ENCODE peak calls at places on chromosomes 16 and 17, in four cellular contexts. K, O, H and A are unnamed samples.

GRCh38 chr16:30846649-30847402 is 47.1 kb downstream of the BCL7C start:
- DNase-seq in K (no peak), O (no peak), H (no peak), A (no peak)

GRCh38 chr17:32269377-32269776 is 3.7 kb downstream of the RHBDL3 start:
- DNase-seq in K (no peak), O (no peak), H (no peak), A (no peak)

GRCh38 chr16:74562117-74562516 is 44.8 kb downstream of the GLG1 start:
- DNase-seq in K (no peak), O (no peak), H (no peak), A (no peak)

GRCh38 chr16:24670623-24671454 is 58.6 kb upstream of the TNRC6A start:
- DNase-seq in K (peak), O (peak), H (peak), A (peak)

GRCh38 chr17:38583833-38584349 is 21.9 kb downstream of the SRCIN1 start:
- DNase-seq in K (no peak), O (no peak), H (no peak), A (no peak)

GRCh38 chr16:47377156-47377555 is 83.7 kb downstream of the ITFG1 start:
- DNase-seq in K (no peak), O (no peak), H (no peak), A (no peak)

GRCh38 chr17:28119049-28119448 is 76.6 kb downstream of the NLK start:
- DNase-seq in K (no peak), O (no peak), H (no peak), A (no peak)

GRCh38 chr17:37124074-37124824 is 175.5 kb downstream of the AATF start:
- DNase-seq in K (no peak), O (no peak), H (no peak), A (no peak)

GRCh38 chr17:6461792-6462524 is 17.7 kb downstream of the PIMREG start:
- DNase-seq in K (no peak), O (no peak), H (no peak), A (no peak)

GRCh38 chr16:58026139-58026704 is 668 bp downstream of the MMP15 start:
- DNase-seq in K (peak), O (no peak), H (peak), A (no peak)

GRCh38 chr16:65116216-65116615 is 5.6 kb downstream of the CDH11 start:
- DNase-seq in K (no peak), O (no peak), H (no peak), A (no peak)

GRCh38 chr17:74354123-74354522 is 7.5 kb downstream of the BTBD17 start:
- DNase-seq in K (peak), O (no peak), H (no peak), A (no peak)

GRCh38 chr16:15653227-15653626 is 3.2 kb downstream of the NDE1 start:
- DNase-seq in K (peak), O (peak), H (no peak), A (no peak)

GRCh38 chr17:77634710-77635109 is 323.8 kb upstream of the TNRC6C start:
- DNase-seq in K (no peak), O (no peak), H (no peak), A (no peak)
- TF ChIP-seq CTCF in K (no peak), O (no peak), H (no peak), A (no peak)

DNA sequence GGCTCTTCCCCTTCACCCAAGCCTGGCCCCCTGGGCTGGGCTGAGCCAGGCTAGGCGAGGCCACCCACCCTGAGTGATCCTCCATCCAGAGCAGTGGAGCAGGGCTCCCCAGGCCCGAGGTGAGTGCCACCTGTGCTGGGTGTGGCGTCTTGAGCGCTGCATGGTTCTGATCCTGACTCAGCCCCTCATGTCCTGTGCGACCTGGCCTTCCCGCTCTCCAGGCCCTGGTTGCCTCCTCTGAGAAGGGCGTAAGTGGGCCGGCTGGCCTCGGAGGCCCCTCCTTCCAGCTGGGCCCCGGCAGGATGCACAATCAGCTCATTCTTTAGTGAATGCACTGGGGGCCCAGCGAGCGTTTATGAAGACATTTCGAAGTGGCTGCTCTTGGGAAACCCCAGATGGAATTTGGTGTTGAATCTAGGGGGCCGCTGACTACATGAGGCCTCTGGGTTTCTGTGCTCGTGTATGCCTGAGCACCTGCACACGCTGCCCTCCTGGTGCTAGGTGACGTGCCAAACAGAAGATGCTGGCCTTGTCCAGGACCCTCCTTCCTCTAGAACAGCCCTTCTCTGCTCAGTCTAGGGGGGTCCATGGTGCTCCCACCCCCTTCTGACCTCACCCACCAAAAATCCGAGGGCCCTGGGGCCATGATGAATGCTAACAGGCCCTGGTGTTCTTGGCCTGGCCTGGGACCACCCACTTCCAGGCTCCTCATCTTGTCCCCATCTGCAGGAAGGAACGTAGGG is 3.7 kb upstream of the TMEM92 start:
- DNase-seq in K (no peak), O (no peak), H (peak), A (no peak)
- TF ChIP-seq CTCF in K (peak), O (no peak), H (peak), A (no peak)

GRCh38 chr17:76088041-76088867 is 9.3 kb downstream of the ZACN start:
- DNase-seq in K (no peak), O (no peak), H (no peak), A (no peak)
- TF ChIP-seq CTCF in K (no peak), O (no peak), H (no peak), A (no peak)

GRCh38 chr17:47713980-47714689 is 18.9 kb upstream of the TBX21 start:
- DNase-seq in K (no peak), O (no peak), H (no peak), A (no peak)
- TF ChIP-seq CTCF in K (no peak), O (no peak), H (no peak), A (no peak)

GRCh38 chr17:45451131-45451530 is 18.5 kb upstream of the ARHGAP27 start:
- DNase-seq in K (peak), O (no peak), H (no peak), A (no peak)
- TF ChIP-seq CTCF in K (no peak), O (no peak), H (no peak), A (no peak)

DNA sequence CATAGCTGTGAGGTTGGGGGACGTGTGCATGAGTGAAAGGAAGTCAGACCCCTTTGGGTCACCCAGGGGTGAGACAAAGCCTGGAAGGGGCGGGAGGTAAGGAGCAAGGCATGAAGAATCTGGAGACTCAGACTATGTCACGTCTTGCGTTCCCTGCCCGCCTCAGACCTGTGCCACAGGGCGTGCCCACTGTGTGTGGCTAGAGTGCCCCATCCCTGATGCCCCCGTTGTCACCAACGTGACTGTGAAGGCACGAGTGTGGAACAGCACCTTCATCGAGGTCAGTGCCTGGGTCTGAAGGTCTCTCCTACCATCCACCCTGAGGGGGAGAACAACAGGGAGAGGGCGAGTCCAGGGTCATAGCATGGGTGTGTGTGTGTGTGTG is 15.1 kb upstream of the PDK2 start:
- DNase-seq in K (no peak), O (no peak), H (no peak), A (no peak)
- TF ChIP-seq CTCF in K (no peak), O (no peak), H (no peak), A (no peak)

DNA sequence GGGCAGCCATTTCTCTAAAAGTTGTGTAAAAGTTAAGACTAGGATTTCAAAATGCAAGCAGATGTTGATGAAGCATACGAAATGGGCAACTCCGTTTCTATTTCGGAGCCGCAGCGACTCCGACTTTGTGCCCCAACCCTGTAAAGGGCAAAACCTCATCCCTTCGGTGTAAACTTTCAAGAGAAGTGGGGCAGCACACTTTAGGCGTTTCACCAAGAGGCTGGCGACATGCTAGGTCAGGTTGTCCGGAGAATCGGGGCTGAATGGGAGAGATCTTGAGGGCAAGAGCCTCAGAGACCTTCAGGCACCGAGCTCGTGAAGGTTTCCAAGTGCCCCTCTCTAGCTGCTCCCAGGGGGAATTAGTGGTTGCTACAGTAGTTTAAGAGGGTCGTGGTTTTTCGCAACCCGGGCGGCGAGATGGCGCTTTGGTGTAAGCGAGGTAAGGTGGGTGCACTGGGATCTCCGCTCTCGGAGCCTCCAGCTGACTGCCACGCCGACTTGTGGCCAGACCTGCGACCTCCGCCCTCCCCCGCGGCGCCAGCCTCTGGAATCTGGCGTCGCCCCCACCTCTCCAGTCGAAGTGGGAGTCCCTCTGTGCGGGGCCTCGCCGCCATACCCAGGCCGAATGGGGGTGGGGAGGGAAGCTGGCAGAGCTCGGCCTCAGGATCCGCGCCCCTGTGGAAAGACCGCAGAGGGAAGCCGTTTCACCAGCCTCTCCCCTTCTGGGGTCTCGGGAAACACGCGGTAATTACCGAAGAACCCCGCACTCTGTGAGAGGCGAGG is 979 bp upstream of the HEXIM2 start:
- DNase-seq in K (peak), O (no peak), H (peak), A (no peak)
- TF ChIP-seq CTCF in K (no peak), O (peak), H (no peak), A (no peak)

DNA sequence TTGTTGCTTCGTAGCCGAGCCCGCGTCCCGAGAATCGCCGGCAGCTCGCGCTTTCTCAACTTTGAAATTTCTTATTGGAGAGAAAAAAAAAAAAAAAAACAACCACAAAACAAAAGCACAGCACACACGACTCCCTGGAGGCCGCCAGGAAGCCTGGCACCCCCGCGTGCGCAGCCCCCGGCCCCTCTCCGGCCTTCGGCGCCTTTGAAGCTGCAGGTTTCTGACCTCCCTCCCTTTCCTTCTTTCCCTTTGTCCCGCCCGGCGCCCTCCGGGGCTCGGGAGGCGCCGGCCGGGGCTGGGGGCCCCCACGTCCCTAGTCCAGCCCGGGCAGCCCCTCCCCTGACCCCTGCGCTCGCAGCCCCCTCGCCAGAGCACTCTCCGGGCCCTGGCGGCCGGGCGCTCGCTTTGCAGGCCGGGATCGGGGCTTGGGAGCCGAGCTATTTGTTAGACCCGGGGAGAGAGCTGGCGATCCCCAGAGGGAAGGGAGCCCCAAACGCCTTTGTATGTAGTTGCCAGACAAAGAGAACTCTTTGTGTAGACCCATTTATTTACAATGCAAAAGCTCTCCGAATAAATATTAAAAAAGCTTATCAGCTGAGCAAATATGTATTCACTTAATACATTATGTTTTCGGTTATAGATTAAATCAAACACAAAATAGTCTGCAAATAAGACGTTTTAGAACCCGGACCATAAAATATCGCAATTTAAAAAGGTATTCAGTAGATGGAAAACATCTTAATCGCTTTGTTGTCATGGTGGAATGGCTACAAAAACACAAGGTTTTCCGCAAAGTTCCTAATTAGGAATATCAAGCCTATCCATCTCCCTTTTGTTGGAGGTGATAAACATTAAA is 2.3 kb downstream of the BAHCC1 start:
- DNase-seq in K (peak), O (no peak), H (no peak), A (no peak)
- TF ChIP-seq CTCF in K (peak), O (no peak), H (no peak), A (peak)

DNA sequence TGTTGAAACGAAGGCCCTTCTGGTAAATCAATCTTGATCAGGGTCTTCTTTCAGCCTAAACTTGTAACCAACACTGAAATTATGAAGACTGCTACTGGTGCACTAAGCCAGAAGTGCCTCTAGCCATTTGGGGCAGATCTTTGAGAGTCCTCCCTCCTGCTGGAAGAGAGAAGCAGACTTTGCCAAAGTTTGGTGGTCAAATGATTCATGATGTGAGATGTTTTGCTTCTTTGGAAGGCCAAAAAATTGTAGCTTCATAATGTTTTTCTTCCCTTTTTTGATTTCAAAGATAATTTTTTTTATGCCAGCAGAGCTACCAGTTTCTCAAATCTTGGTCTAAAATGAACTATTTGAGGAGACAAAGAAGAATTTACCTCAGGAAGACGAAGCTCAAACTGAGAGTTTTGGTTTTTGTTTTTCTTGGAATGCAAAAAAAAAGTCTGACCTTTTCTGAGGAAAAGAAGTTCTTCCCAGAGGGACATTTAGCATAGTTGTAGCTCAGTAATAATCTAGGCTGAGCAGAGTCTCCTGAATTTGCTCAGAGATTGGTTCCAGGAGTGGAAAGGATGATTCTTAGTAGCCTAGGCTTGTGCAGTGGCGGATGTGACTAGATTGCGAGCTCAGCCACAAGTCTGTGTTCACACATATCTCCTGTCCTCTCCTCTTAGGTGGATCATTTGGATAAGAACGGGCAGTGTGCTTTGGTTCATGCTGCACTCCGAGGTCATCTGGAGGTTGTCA is 50.9 kb downstream of the CYB561 start:
- DNase-seq in K (no peak), O (peak), H (no peak), A (no peak)
- TF ChIP-seq CTCF in K (no peak), O (no peak), H (no peak), A (no peak)

DNA sequence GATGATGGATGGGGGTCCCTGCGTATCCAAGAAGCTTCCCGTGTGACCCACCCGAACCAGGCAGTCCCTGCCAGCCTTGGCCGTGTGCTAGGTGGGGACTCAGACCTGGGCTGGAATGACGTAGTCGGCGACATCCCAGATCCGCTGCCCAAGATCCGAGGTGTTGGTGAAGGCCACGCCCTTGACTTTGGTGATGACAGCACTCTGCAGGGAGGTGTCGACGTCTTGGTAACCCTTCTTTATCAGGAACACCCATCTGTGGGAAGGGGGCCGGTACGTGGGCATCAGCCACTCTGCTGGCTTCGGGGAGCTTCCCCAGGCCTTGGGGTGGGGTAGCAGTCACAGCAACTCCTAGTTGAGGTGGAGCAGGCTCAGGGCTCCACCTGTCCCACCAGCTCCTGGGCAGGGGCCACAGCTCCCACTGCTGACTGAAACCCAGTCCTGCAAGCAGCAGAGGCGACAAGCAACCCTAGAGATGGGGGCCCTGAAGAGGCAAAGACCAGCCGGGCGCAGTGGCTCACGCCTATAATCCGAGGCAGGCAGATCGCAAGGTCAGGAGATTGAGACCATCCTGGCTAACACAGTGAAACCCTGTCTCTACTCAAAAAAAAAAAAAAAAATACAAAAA is 4.3 kb downstream of the P2RX5 start:
- DNase-seq in K (no peak), O (no peak), H (no peak), A (no peak)
- TF ChIP-seq CTCF in K (no peak), O (no peak), H (no peak), A (no peak)